ENCODE peak calls at places on chromosomes 7 and 10, in ten cellular contexts. M is astrocyte of the spinal cord; T is stimulated activated CD8-positive, alpha-beta memory T cell treated with anti-CD3 and anti-CD28 coated beads, Interleukin-7, amount 100 ng/mL, for 1 hour; O is endodermal cell; Z is stimulated activated CD4-positive, alpha-beta T cell treated with anti-CD3 and anti-CD28 coated beads, Interleukin-1b, Interleukin-23, amount 100 ng/mL, for 24 hours; P is NB4; A is GM13977; G is ACHN; D is NCI-H82; C is GF-D8. E is an unnamed sample.
A peak's percentile ranks its signal among the peaks of the same experiment; 100 is the strongest.

GRCh38 chr10:70303731-70304130 is 19.9 kb upstream of the NPFFR1 start:
- DNase-seq in M (no peak), T (no peak), O (no peak), Z (no peak), P (no peak), A (no peak), G (no peak), D (no peak), C (no peak), E (no peak)

GRCh38 chr7:32511791-32512190 is 16.5 kb downstream of the AVL9 start:
- DNase-seq in M (no peak), T (no peak), O (no peak), Z (no peak), P (no peak), A (no peak), G (no peak), D (no peak), C (no peak), E (no peak)

GRCh38 chr10:73304876-73305275 is 52.4 kb upstream of the MRPS16 start:
- DNase-seq in M (no peak), T (no peak), O (no peak), Z (no peak), P (no peak), A (no peak), G (no peak), D (no peak), C (no peak), E (no peak)

GRCh38 chr7:132998763-132999162 is 83.1 kb downstream of the CHCHD3 start:
- DNase-seq in M (no peak), T (no peak), O (peak; percentile 53), Z (no peak), P (no peak), A (no peak), G (peak; percentile 25), D (peak; percentile 52), C (no peak), E (no peak)

GRCh38 chr7:17608114-17608833 is 309.8 kb downstream of the AHR start:
- DNase-seq in M (peak; percentile 52), T (no peak), O (no peak), Z (no peak), P (peak; percentile 62), A (no peak), G (no peak), D (no peak), C (no peak), E (no peak)

GRCh38 chr7:101075646-101076045 is 9.6 kb upstream of the TRIM56 start:
- DNase-seq in M (no peak), T (no peak), O (no peak), Z (no peak), P (peak; percentile 30), A (no peak), G (no peak), D (no peak), C (no peak), E (no peak)

GRCh38 chr7:142851269-142851668 is 3.6 kb upstream of the EPHB6 start:
- DNase-seq in M (no peak), T (no peak), O (no peak), Z (no peak), P (no peak), A (no peak), G (no peak), D (no peak), C (no peak), E (no peak)

GRCh38 chr7:42236266-42237161 is 495 bp downstream of the GLI3 start:
- DNase-seq in M (peak; percentile 73), T (no peak), O (peak; percentile 85), Z (no peak), P (no peak), A (peak; percentile 40), G (peak; percentile 74), D (peak; percentile 9), C (no peak), E (peak; percentile 66)

GRCh38 chr10:59176241-59177030 is at the start of gene PHYHIPL:
- DNase-seq in M (no peak), T (no peak), O (peak; percentile 81), Z (no peak), P (no peak), A (peak; percentile 24), G (peak; percentile 6), D (peak; percentile 93), C (no peak), E (peak; percentile 95)

GRCh38 chr7:143073556-143073955 is 21.4 kb downstream of the OR6V1 start:
- DNase-seq in M (no peak), T (no peak), O (no peak), Z (no peak), P (no peak), A (no peak), G (no peak), D (no peak), C (no peak), E (no peak)

GRCh38 chr7:87111877-87112276 is 40.4 kb upstream of the DMTF1 start:
- DNase-seq in M (no peak), T (no peak), O (no peak), Z (no peak), P (no peak), A (no peak), G (no peak), D (no peak), C (no peak), E (no peak)

GRCh38 chr7:21547511-21547910 is 4.7 kb downstream of the DNAH11 start:
- DNase-seq in M (no peak), T (no peak), O (no peak), Z (no peak), P (no peak), A (no peak), G (no peak), D (no peak), C (no peak), E (no peak)

GRCh38 chr7:157528785-157529341 is 192.1 kb downstream of the DNAJB6 start:
- DNase-seq in M (no peak), T (no peak), O (peak; percentile 37), Z (no peak), P (peak; percentile 65), A (no peak), G (no peak), D (no peak), C (no peak), E (no peak)

GRCh38 chr10:87635498-87636312 is 24.0 kb upstream of the PAPSS2 start:
- DNase-seq in M (peak; percentile 62), T (no peak), O (no peak), Z (no peak), P (peak; percentile 83), A (no peak), G (peak; percentile 89), D (no peak), C (no peak), E (no peak)

GRCh38 chr7:21480693-21481403 is 53.0 kb downstream of the SP4 start:
- DNase-seq in M (no peak), T (no peak), O (no peak), Z (no peak), P (no peak), A (no peak), G (no peak), D (no peak), C (no peak), E (no peak)

GRCh38 chr7:82755705-82756551 is 312.4 kb upstream of the CACNA2D1 start:
- DNase-seq in M (peak; percentile 47), T (no peak), O (no peak), Z (no peak), P (no peak), A (no peak), G (peak; percentile 6), D (no peak), C (no peak), E (no peak)

GRCh38 chr10:101829561-101830315 is 11.5 kb upstream of the OGA start:
- DNase-seq in M (no peak), T (peak; percentile 31), O (peak; percentile 94), Z (no peak), P (no peak), A (peak; percentile 94), G (no peak), D (peak; percentile 86), C (no peak), E (peak; percentile 87)

GRCh38 chr7:134435161-134435920 is 23.6 kb downstream of the AKR1B1 start:
- DNase-seq in M (no peak), T (no peak), O (no peak), Z (no peak), P (no peak), A (no peak), G (no peak), D (no peak), C (no peak), E (no peak)

GRCh38 chr7:139808401-139808800 is 20.7 kb upstream of the TBXAS1 start:
- DNase-seq in M (no peak), T (no peak), O (no peak), Z (no peak), P (no peak), A (no peak), G (no peak), D (peak; percentile 38), C (no peak), E (no peak)

GRCh38 chr10:29392376-29393021 is 103.6 kb downstream of the LYZL1 start:
- DNase-seq in M (peak; percentile 46), T (no peak), O (peak; percentile 80), Z (no peak), P (peak; percentile 31), A (peak; percentile 51), G (peak; percentile 33), D (peak; percentile 73), C (no peak), E (peak; percentile 57)